ENCODE peak calls at places on chromosomes 16 and 17, in seven cellular contexts. U is cardiac muscle cell; G is NCI-H1417; Y is CD4-positive, CD25-positive, alpha-beta regulatory T cell; Z is uterus; L is small intestine; W is T-cell. E is an unnamed sample.

GRCh38 chr17:16297367-16298139 is 55.7 kb downstream of the CENPV start:
- DNase-seq in U (no peak), G (no peak), Y (no peak), Z (no peak), L (peak), W (no peak), E (no peak)

GRCh38 chr16:48580925-48581500 is 29.0 kb downstream of the N4BP1 start:
- DNase-seq in U (no peak), G (no peak), Y (no peak), Z (no peak), L (no peak), W (no peak), E (no peak)

GRCh38 chr17:52147431-52147830 is 11.1 kb downstream of the CA10 start:
- DNase-seq in U (no peak), G (no peak), Y (no peak), Z (no peak), L (no peak), W (no peak), E (no peak)

GRCh38 chr17:40539711-40540411 is 25.4 kb downstream of the CCR7 start:
- DNase-seq in U (no peak), G (no peak), Y (no peak), Z (peak), L (no peak), W (no peak), E (no peak)

GRCh38 chr16:8569650-8570338 is 20.5 kb downstream of the TMEM114 start:
- DNase-seq in U (no peak), G (no peak), Y (no peak), Z (no peak), L (no peak), W (no peak), E (no peak)

GRCh38 chr17:67377727-67378443 is 804 bp downstream of the PITPNC1 start:
- DNase-seq in U (peak), G (peak), Y (peak), Z (peak), L (peak), W (peak), E (peak)

GRCh38 chr17:36697907-36698526 is 96.6 kb downstream of the MRM1 start:
- DNase-seq in U (peak), G (no peak), Y (no peak), Z (no peak), L (no peak), W (no peak), E (peak)

GRCh38 chr16:17836868-17837602 is 366.3 kb upstream of the XYLT1 start:
- DNase-seq in U (peak), G (no peak), Y (no peak), Z (no peak), L (no peak), W (no peak), E (no peak)

GRCh38 chr16:79171504-79172240 is 428.9 kb downstream of the MAF start:
- DNase-seq in U (no peak), G (peak), Y (no peak), Z (no peak), L (no peak), W (no peak), E (no peak)

GRCh38 chr17:81702934-81703746 is at the start of gene MRPL12:
- DNase-seq in U (peak), G (peak), Y (peak), Z (peak), L (peak), W (peak), E (peak)

GRCh38 chr17:18315498-18316360 is 636 bp downstream of the SMCR8 start:
- DNase-seq in U (no peak), G (no peak), Y (peak), Z (no peak), L (no peak), W (peak), E (no peak)